ENCODE peak calls at places on chromosomes 12 and 14, in six cellular contexts. One of them, this sample, is unnamed.
A peak's percentile ranks its signal among the peaks of the same experiment; 100 is the strongest.

GRCh38 chr14:68246074-68246980 is 426.7 kb downstream of the RAD51B start:
- DNase-seq in psoas muscle: no peak
- DNase-seq in K562: no peak
- DNase-seq in CD4-positive, CD25-positive, alpha-beta regulatory T cell: no peak
- DNase-seq in IMR-90: no peak
- DNase-seq in upper lobe of left lung: no peak
- DNase-seq in this sample: peak; percentile 73

GRCh38 chr12:115037830-115038229 is 353.9 kb upstream of the TBX3 start:
- DNase-seq in IMR-90: peak; percentile 16
- DNase-seq in psoas muscle: no peak
- DNase-seq in K562: no peak
- DNase-seq in upper lobe of left lung: no peak
- DNase-seq in CD4-positive, CD25-positive, alpha-beta regulatory T cell: no peak
- DNase-seq in this sample: no peak

GRCh38 chr12:103785243-103786031 is 55.6 kb downstream of the NT5DC3 start:
- DNase-seq in IMR-90: no peak
- DNase-seq in CD4-positive, CD25-positive, alpha-beta regulatory T cell: no peak
- DNase-seq in psoas muscle: no peak
- DNase-seq in K562: no peak
- DNase-seq in upper lobe of left lung: no peak
- DNase-seq in this sample: no peak

GRCh38 chr14:20583908-20584307 is 3.9 kb downstream of the RNASE11 start:
- DNase-seq in IMR-90: no peak
- DNase-seq in upper lobe of left lung: no peak
- DNase-seq in psoas muscle: no peak
- DNase-seq in CD4-positive, CD25-positive, alpha-beta regulatory T cell: no peak
- DNase-seq in K562: no peak
- DNase-seq in this sample: no peak

GRCh38 chr12:115895247-115895646 is 382.2 kb downstream of the MED13L start:
- DNase-seq in K562: peak; percentile 60
- DNase-seq in upper lobe of left lung: no peak
- DNase-seq in CD4-positive, CD25-positive, alpha-beta regulatory T cell: no peak
- DNase-seq in IMR-90: no peak
- DNase-seq in psoas muscle: no peak
- DNase-seq in this sample: peak; percentile 4

GRCh38 chr14:29242755-29243340 is 476.3 kb downstream of the FOXG1 start:
- DNase-seq in CD4-positive, CD25-positive, alpha-beta regulatory T cell: no peak
- DNase-seq in psoas muscle: no peak
- DNase-seq in K562: no peak
- DNase-seq in upper lobe of left lung: no peak
- DNase-seq in IMR-90: peak; percentile 8
- DNase-seq in this sample: no peak

GRCh38 chr14:66746316-66747006 is 238.5 kb downstream of the GPHN start:
- DNase-seq in IMR-90: peak; percentile 58
- DNase-seq in K562: no peak
- DNase-seq in psoas muscle: no peak
- DNase-seq in upper lobe of left lung: no peak
- DNase-seq in CD4-positive, CD25-positive, alpha-beta regulatory T cell: peak; percentile 51
- DNase-seq in this sample: peak; percentile 47

GRCh38 chr12:39235990-39236767 is 206.7 kb downstream of the KIF21A start:
- DNase-seq in CD4-positive, CD25-positive, alpha-beta regulatory T cell: no peak
- DNase-seq in IMR-90: no peak
- DNase-seq in psoas muscle: no peak
- DNase-seq in upper lobe of left lung: no peak
- DNase-seq in K562: no peak
- DNase-seq in this sample: peak; percentile 75

GRCh38 chr14:100286484-100287191 is 19.6 kb downstream of the SLC25A29 start:
- DNase-seq in psoas muscle: no peak
- DNase-seq in CD4-positive, CD25-positive, alpha-beta regulatory T cell: no peak
- DNase-seq in K562: no peak
- DNase-seq in upper lobe of left lung: no peak
- DNase-seq in IMR-90: no peak
- DNase-seq in this sample: no peak

GRCh38 chr14:104799657-104800599 is 973 bp upstream of the ZBTB42 start:
- DNase-seq in upper lobe of left lung: peak; percentile 98
- DNase-seq in IMR-90: peak; percentile 67
- DNase-seq in K562: peak; percentile 88
- DNase-seq in psoas muscle: peak; percentile 91
- DNase-seq in CD4-positive, CD25-positive, alpha-beta regulatory T cell: peak; percentile 86
- DNase-seq in this sample: peak; percentile 82

GRCh38 chr12:24600996-24601395 is 347.9 kb downstream of the BCAT1 start:
- DNase-seq in CD4-positive, CD25-positive, alpha-beta regulatory T cell: no peak
- DNase-seq in upper lobe of left lung: no peak
- DNase-seq in K562: no peak
- DNase-seq in IMR-90: peak; percentile 92
- DNase-seq in psoas muscle: no peak
- DNase-seq in this sample: peak; percentile 61

GRCh38 chr12:122079038-122079531 is 529 bp downstream of the MLXIP start:
- DNase-seq in K562: no peak
- DNase-seq in upper lobe of left lung: no peak
- DNase-seq in psoas muscle: peak; percentile 48
- DNase-seq in IMR-90: no peak
- DNase-seq in CD4-positive, CD25-positive, alpha-beta regulatory T cell: peak; percentile 40
- DNase-seq in this sample: peak; percentile 37

GRCh38 chr14:43356984-43357545 is 1150.0 kb downstream of the FSCB start:
- DNase-seq in psoas muscle: no peak
- DNase-seq in CD4-positive, CD25-positive, alpha-beta regulatory T cell: no peak
- DNase-seq in K562: no peak
- DNase-seq in IMR-90: no peak
- DNase-seq in upper lobe of left lung: no peak
- DNase-seq in this sample: no peak

GRCh38 chr14:35317820-35318219 is 25.6 kb downstream of the PSMA6 start:
- DNase-seq in psoas muscle: no peak
- DNase-seq in upper lobe of left lung: no peak
- DNase-seq in K562: no peak
- DNase-seq in CD4-positive, CD25-positive, alpha-beta regulatory T cell: no peak
- DNase-seq in IMR-90: no peak
- DNase-seq in this sample: no peak

GRCh38 chr12:50882563-50882962 is 39.8 kb downstream of the TMPRSS12 start:
- DNase-seq in upper lobe of left lung: no peak
- DNase-seq in K562: no peak
- DNase-seq in psoas muscle: no peak
- DNase-seq in CD4-positive, CD25-positive, alpha-beta regulatory T cell: no peak
- DNase-seq in IMR-90: no peak
- DNase-seq in this sample: no peak

GRCh38 chr14:103361868-103362267 is 23.3 kb upstream of the MARK3 start:
- DNase-seq in IMR-90: peak; percentile 99
- DNase-seq in upper lobe of left lung: no peak
- DNase-seq in psoas muscle: no peak
- DNase-seq in CD4-positive, CD25-positive, alpha-beta regulatory T cell: no peak
- DNase-seq in K562: no peak
- DNase-seq in this sample: peak; percentile 97

GRCh38 chr12:6312529-6313325 is 2.2 kb downstream of the PLEKHG6 start:
- DNase-seq in psoas muscle: no peak
- DNase-seq in K562: peak; percentile 24
- DNase-seq in IMR-90: no peak
- DNase-seq in upper lobe of left lung: peak; percentile 61
- DNase-seq in CD4-positive, CD25-positive, alpha-beta regulatory T cell: no peak
- DNase-seq in this sample: no peak

GRCh38 chr12:6532927-6533652 is 1.2 kb upstream of the GAPDH start:
- DNase-seq in IMR-90: peak; percentile 76
- DNase-seq in upper lobe of left lung: no peak
- DNase-seq in psoas muscle: peak; percentile 69
- DNase-seq in CD4-positive, CD25-positive, alpha-beta regulatory T cell: peak; percentile 54
- DNase-seq in K562: peak; percentile 25
- DNase-seq in this sample: peak; percentile 67

GRCh38 chr14:101595887-101596721 is 34.8 kb downstream of the DIO3 start:
- DNase-seq in upper lobe of left lung: no peak
- DNase-seq in CD4-positive, CD25-positive, alpha-beta regulatory T cell: peak; percentile 70
- DNase-seq in K562: no peak
- DNase-seq in IMR-90: no peak
- DNase-seq in psoas muscle: no peak
- DNase-seq in this sample: no peak

DNA sequence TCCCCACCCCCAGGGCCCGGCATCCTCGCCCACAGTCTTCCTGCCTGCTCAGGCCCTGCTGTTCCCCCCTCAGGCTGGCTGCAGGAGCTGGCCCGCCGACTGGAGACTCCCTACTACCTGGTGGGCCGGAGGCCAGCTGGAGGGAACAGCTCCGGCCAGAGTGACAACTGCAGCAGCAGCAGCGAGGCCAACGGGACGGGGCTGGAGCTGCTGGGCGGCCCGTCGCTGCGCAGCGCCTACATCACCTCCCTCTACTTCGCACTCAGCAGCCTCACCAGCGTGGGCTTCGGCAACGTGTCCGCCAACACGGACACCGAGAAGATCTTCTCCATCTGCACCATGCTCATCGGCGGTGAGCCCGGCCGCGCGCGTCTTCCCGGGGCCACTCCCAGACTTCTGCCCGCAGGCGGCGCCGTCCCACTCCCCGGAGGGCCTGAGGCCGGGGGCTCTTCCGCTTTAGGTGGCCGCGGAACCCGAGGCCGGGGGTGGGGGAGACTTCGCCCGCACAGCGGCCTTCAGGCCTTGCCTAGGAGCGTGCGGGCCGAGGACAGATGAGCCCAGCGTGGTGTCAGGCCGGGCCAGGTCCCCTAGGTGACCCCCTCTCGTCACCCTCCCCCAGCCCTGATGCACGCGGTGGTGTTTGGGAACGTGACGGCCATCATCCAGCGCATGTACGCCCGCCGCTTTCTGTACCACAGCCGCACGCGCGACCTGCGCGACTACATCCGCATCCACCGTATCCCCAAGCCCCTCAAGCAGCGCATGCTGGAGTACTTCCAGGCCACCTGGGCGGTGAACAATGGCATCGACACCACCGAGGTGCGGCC is 10.2 kb downstream of the KCNH3 start:
- DNase-seq in CD4-positive, CD25-positive, alpha-beta regulatory T cell: no peak
- DNase-seq in psoas muscle: no peak
- DNase-seq in K562: peak; percentile 73
- DNase-seq in IMR-90: no peak
- DNase-seq in upper lobe of left lung: peak; percentile 91
- DNase-seq in this sample: peak; percentile 17
- H3K4me3 ChIP-seq in CD4-positive, CD25-positive, alpha-beta regulatory T cell: no peak overlapping the region
- H3K4me3 ChIP-seq in psoas muscle: peak overlapping the region; percentile 60
- H3K4me3 ChIP-seq in K562: no peak overlapping the region
- H3K4me3 ChIP-seq in IMR-90: no peak overlapping the region
- H3K4me3 ChIP-seq in upper lobe of left lung: peak overlapping the region; percentile 36
- H3K4me3 ChIP-seq in this sample: peak overlapping the region; percentile 35

DNA sequence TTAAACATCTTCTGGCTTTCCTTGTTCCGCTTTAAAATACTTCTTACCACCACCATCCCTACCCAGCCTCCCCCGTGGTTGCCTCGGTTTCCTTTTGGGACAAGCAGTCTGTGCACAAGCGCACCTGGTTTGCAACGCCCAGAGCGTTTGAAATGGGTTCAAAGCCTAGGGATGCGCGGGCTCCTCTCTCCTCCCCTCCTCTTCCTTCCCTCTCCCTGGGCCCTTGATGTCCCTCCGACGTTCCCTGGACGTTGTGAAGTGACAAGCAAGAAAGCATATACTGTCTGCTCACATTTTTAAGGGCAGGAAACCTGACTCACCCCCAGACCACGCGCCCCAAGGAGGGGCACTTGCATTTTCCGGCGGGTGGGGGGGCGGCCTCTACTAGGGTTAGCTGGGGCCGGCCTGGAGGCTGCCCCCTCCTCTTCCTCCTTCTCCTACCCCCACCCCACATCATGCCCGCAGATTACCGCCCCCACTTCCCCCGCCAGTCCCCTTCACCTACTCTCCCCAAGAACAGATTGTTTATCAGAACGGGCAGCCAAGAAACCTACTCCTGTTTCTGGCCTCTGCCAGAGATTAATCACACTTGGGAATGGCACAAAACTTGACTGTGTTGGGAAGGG is 9.5 kb upstream of the IRF2BPL start:
- DNase-seq in psoas muscle: no peak
- DNase-seq in upper lobe of left lung: no peak
- DNase-seq in CD4-positive, CD25-positive, alpha-beta regulatory T cell: peak; percentile 61
- DNase-seq in K562: no peak
- DNase-seq in IMR-90: no peak
- DNase-seq in this sample: peak; percentile 64
- H3K4me3 ChIP-seq in psoas muscle: no peak overlapping the region
- H3K4me3 ChIP-seq in upper lobe of left lung: no peak overlapping the region
- H3K4me3 ChIP-seq in CD4-positive, CD25-positive, alpha-beta regulatory T cell: no peak overlapping the region
- H3K4me3 ChIP-seq in K562: no peak overlapping the region
- H3K4me3 ChIP-seq in IMR-90: no peak overlapping the region
- H3K4me3 ChIP-seq in this sample: no peak overlapping the region

DNA sequence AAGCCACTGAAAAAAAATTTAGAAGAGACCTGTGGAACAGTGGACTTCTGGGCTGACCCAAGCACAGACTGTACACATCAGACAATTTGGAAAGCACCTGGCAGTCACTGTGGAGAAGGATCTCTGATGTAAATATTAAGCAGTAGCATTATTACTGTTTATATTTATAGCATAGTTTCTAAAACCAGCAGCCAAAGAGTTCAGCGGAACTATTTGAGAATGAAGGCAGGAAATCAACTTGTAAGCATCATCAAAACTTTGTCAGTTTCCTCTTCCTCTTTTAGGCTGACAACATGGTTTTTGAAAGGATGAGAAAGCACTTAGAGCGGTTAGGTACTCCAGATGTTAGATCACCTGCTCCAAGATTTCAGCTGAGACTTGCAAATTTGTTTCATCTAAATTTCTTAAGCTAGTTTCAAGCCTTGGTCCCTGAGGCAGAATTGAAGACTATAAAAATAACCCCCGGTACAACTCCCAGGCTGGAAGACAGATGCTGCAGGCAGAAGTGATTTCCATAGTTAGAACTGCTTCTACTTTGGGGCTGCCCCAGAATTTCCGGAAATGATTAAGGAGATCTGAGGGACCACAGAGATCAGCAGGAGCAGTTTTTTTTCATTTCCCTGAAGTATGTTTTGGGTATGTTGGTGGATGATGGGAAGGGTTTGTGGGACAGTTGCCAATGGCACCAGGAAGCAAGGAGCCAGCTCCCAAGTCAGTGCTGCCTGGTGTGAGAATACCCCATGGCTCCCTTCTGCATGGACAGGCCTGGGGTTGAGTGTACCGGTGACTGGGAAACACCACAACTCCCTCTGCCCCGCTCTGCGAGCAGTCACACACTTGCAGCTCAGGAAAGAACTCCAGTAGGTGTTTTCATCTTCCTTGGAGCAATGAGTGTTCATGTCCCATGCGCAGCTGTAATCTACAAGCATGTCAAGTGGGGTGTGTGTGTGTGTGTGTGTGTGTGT is 354.5 kb downstream of the NUAK1 start:
- DNase-seq in IMR-90: no peak
- DNase-seq in upper lobe of left lung: no peak
- DNase-seq in psoas muscle: no peak
- DNase-seq in K562: no peak
- DNase-seq in CD4-positive, CD25-positive, alpha-beta regulatory T cell: peak; percentile 4
- DNase-seq in this sample: no peak
- H3K4me3 ChIP-seq in IMR-90: no peak overlapping the region
- H3K4me3 ChIP-seq in upper lobe of left lung: no peak overlapping the region
- H3K4me3 ChIP-seq in psoas muscle: no peak overlapping the region
- H3K4me3 ChIP-seq in K562: no peak overlapping the region
- H3K4me3 ChIP-seq in CD4-positive, CD25-positive, alpha-beta regulatory T cell: no peak overlapping the region
- H3K4me3 ChIP-seq in this sample: no peak overlapping the region

DNA sequence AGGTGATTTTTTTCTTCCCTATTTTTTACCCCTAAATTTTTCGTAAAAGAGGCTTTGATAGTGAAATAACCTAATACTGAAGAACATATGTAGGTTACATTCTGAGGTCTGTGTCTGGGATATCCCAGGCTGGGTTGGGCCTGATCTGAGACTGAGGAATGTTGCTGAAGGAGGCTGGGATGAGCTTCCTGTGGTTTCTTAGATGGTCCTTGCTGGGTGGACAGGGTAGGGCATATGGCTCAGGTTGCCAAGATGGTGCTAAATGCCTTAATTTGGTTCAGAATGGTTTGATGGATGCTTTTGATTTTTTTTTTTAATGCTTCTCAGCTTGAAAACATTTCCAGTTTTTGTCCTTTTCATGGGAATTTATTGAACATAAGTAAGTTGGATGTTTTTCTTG is 124.6 kb upstream of the PMCH start:
- DNase-seq in CD4-positive, CD25-positive, alpha-beta regulatory T cell: no peak
- DNase-seq in K562: no peak
- DNase-seq in upper lobe of left lung: no peak
- DNase-seq in IMR-90: no peak
- DNase-seq in psoas muscle: no peak
- DNase-seq in this sample: no peak
- H3K4me3 ChIP-seq in CD4-positive, CD25-positive, alpha-beta regulatory T cell: no peak overlapping the region
- H3K4me3 ChIP-seq in K562: no peak overlapping the region
- H3K4me3 ChIP-seq in upper lobe of left lung: no peak overlapping the region
- H3K4me3 ChIP-seq in IMR-90: no peak overlapping the region
- H3K4me3 ChIP-seq in psoas muscle: no peak overlapping the region
- H3K4me3 ChIP-seq in this sample: no peak overlapping the region

This sample was measured in fibroblast of villous mesenchyme.